ENCODE peak calls at places on chromosomes 4 and X, in four cellular contexts. F, P, M and A are unnamed samples.

GRCh38 chr4:106063009-106063408 is 167.7 kb downstream of the NPNT start:
- DNase-seq in F (no peak), P (no peak), M (no peak), A (no peak)

GRCh38 chrX:20378291-20378920 is 111.7 kb upstream of the RPS6KA3 start:
- DNase-seq in F (no peak), P (peak), M (no peak), A (no peak)

GRCh38 chrX:103565752-103566151 is 19.6 kb upstream of the TCEAL4 start:
- DNase-seq in F (no peak), P (peak), M (no peak), A (peak)

GRCh38 chrX:21974011-21974385 is 33.5 kb downstream of the SMS start:
- DNase-seq in F (no peak), P (no peak), M (no peak), A (no peak)

GRCh38 chr4:29423836-29424721 is 1296.1 kb upstream of the PCDH7 start:
- DNase-seq in F (no peak), P (peak), M (no peak), A (peak)

GRCh38 chr4:55326629-55327028 is 19.4 kb upstream of the SRD5A3 start:
- DNase-seq in F (no peak), P (no peak), M (no peak), A (no peak)

GRCh38 chr4:6894528-6895498 is 14.8 kb upstream of the TBC1D14 start:
- DNase-seq in F (no peak), P (no peak), M (no peak), A (no peak)

GRCh38 chr4:22712105-22712504 is 19.4 kb downstream of the GBA3 start:
- DNase-seq in F (no peak), P (no peak), M (no peak), A (no peak)

GRCh38 chr4:55866973-55867574 is 13.6 kb downstream of the EXOC1 start:
- DNase-seq in F (no peak), P (peak), M (peak), A (peak)

GRCh38 chr4:176123710-176124407 is 58.2 kb downstream of the WDR17 start:
- DNase-seq in F (peak), P (peak), M (no peak), A (no peak)

GRCh38 chr4:43983610-43984009 is 465.0 kb downstream of the KCTD8 start:
- DNase-seq in F (no peak), P (no peak), M (no peak), A (no peak)

GRCh38 chrX:124388562-124388961 is 42.2 kb downstream of the SH2D1A start:
- DNase-seq in F (peak), P (peak), M (peak), A (peak)

GRCh38 chr4:101103381-101104142 is 243.8 kb downstream of the PPP3CA start:
- DNase-seq in F (no peak), P (no peak), M (no peak), A (no peak)

GRCh38 chr4:53656421-53656981 is 65.2 kb upstream of the LNX1 start:
- DNase-seq in F (no peak), P (no peak), M (no peak), A (no peak)